ENCODE peak calls at places on chromosomes 11 and 22, in four cellular contexts. A, K, R and L are unnamed samples.

GRCh38 chr11:124108158-124108557 is 7.1 kb upstream of the VWA5A start:
- DNase-seq in R (no peak), K (peak; percentile 29), A (no peak), L (no peak)

GRCh38 chr11:74493816-74494630 is 499 bp upstream of the LIPT2 start:
- DNase-seq in R (peak; percentile 56), K (peak; percentile 33), A (no peak), L (no peak)

GRCh38 chr22:50293441-50294318 is 13.8 kb downstream of the PLXNB2 start:
- DNase-seq in K (peak; percentile 62), R (peak; percentile 55), A (no peak), L (no peak)

GRCh38 chr11:131691558-131692041 is 321.2 kb downstream of the NTM start:
- DNase-seq in K (no peak), A (no peak), R (no peak), L (no peak)

GRCh38 chr22:48096846-48097665 is 1334.6 kb downstream of the TBC1D22A start:
- DNase-seq in K (no peak), A (no peak), R (no peak), L (no peak)

GRCh38 chr11:12377106-12377823 is at the start of gene PARVA:
- DNase-seq in R (peak; percentile 41), K (peak; percentile 78), A (peak; percentile 63), L (no peak)

GRCh38 chr22:44578516-44579230 is 80.6 kb upstream of the RTL6 start:
- DNase-seq in K (no peak), A (no peak), R (no peak), L (no peak)

GRCh38 chr11:10192036-10192435 is 102.0 kb downstream of the SBF2 start:
- DNase-seq in R (no peak), A (no peak), K (no peak), L (no peak)

GRCh38 chr11:101880208-101880607 is 34.6 kb upstream of the CEP126 start:
- DNase-seq in R (peak; percentile 34), K (peak; percentile 81), A (peak; percentile 32), L (no peak)

GRCh38 chr11:2289350-2289749 is 12.4 kb downstream of the C11orf21 start:
- DNase-seq in A (no peak), K (no peak), R (no peak), L (no peak)

GRCh38 chr11:3222003-3222855 is 3.6 kb upstream of the MRGPRG start:
- DNase-seq in A (no peak), R (no peak), K (no peak), L (no peak)

GRCh38 chr22:46119729-46120419 is 30.5 kb upstream of the PPARA start:
- DNase-seq in K (peak; percentile 12), A (peak; percentile 72), R (no peak), L (no peak)

GRCh38 chr11:127042445-127042844 is 41.9 kb upstream of the KIRREL3 start:
- DNase-seq in R (peak; percentile 45), K (no peak), A (no peak), L (no peak)

GRCh38 chr22:17314472-17314871 is 54.8 kb upstream of the CECR2 start:
- DNase-seq in A (no peak), R (no peak), K (no peak), L (no peak)

GRCh38 chr11:117735350-117735977 is 61.6 kb downstream of the DSCAML1 start:
- DNase-seq in R (no peak), A (no peak), K (no peak), L (no peak)

GRCh38 chr11:62416596-62416995 is 2.2 kb upstream of the SCGB1A1 start:
- DNase-seq in K (no peak), R (no peak), A (no peak), L (no peak)

GRCh38 chr22:40411506-40411861 is 41.1 kb downstream of the SGSM3 start:
- DNase-seq in R (no peak), A (no peak), K (no peak), L (no peak)

GRCh38 chr22:35189559-35189958 is 67.7 kb upstream of the HMGXB4 start:
- DNase-seq in K (no peak), R (no peak), A (no peak), L (no peak)

GRCh38 chr11:70501026-70501901 is 102.9 kb downstream of the CTTN start:
- DNase-seq in A (no peak), R (no peak), K (no peak), L (no peak)

GRCh38 chr22:42418811-42419243 is 13.4 kb downstream of the NFAM1 start:
- DNase-seq in R (no peak), A (no peak), K (no peak), L (no peak)